ENCODE peak calls at places on chromosomes 7 and 10, in six cellular contexts. N is body of pancreas, T is MM.1S, V is endodermal cell, U is fibroblast of the aortic adventitia, S is upper lobe of right lung. C is an unnamed sample.

GRCh38 chr10:80474597-80474910 is 20.4 kb downstream of the TSPAN14 start:
- DNase-seq in N (no peak), T (no peak), V (no peak), U (no peak), S (no peak), C (no peak)

GRCh38 chr10:97760461-97761257 is 11.1 kb downstream of the SFRP5 start:
- DNase-seq in N (no peak), T (no peak), V (peak), U (no peak), S (peak), C (no peak)

GRCh38 chr7:101386558-101387199 is 24.0 kb downstream of the COL26A1 start:
- DNase-seq in N (no peak), T (peak), V (peak), U (no peak), S (no peak), C (no peak)

GRCh38 chr7:90853205-90853604 is 257.1 kb downstream of the CDK14 start:
- DNase-seq in N (no peak), T (peak), V (no peak), U (no peak), S (no peak), C (no peak)

GRCh38 chr10:7306147-7306546 is 104.7 kb downstream of the SFMBT2 start:
- DNase-seq in N (no peak), T (no peak), V (no peak), U (no peak), S (no peak), C (no peak)

GRCh38 chr7:128733278-128733645 is 5.9 kb upstream of the CALU start:
- DNase-seq in N (no peak), T (no peak), V (no peak), U (no peak), S (no peak), C (no peak)

GRCh38 chr10:127453706-127454105 is 95.4 kb upstream of the NPS start:
- DNase-seq in N (no peak), T (no peak), V (no peak), U (no peak), S (no peak), C (no peak)

GRCh38 chr7:12771378-12771877 is 84.0 kb downstream of the ARL4A start:
- DNase-seq in N (peak), T (no peak), V (no peak), U (peak), S (no peak), C (no peak)

GRCh38 chr7:51591223-51591622 is 274.6 kb upstream of the COBL start:
- DNase-seq in N (no peak), T (no peak), V (no peak), U (no peak), S (no peak), C (no peak)

GRCh38 chr10:73262105-73262730 is 9.8 kb upstream of the MRPS16 start:
- DNase-seq in N (no peak), T (no peak), V (no peak), U (peak), S (no peak), C (no peak)

GRCh38 chr7:55021053-55021452 is 2.2 kb downstream of the EGFR start:
- DNase-seq in N (no peak), T (no peak), V (no peak), U (no peak), S (no peak), C (no peak)

GRCh38 chr10:73907841-73908517 is 3.0 kb upstream of the PLAU start:
- DNase-seq in N (no peak), T (no peak), V (no peak), U (peak), S (no peak), C (no peak)

GRCh38 chr10:119502214-119502613 is 40.3 kb downstream of the RGS10 start:
- DNase-seq in N (no peak), T (no peak), V (peak), U (no peak), S (no peak), C (no peak)

GRCh38 chr10:125473138-125473793 is 209.7 kb downstream of the TEX36 start:
- DNase-seq in N (no peak), T (no peak), V (no peak), U (no peak), S (no peak), C (no peak)

GRCh38 chr7:41103331-41103730 is 599.6 kb downstream of the INHBA start:
- DNase-seq in N (no peak), T (no peak), V (no peak), U (peak), S (no peak), C (peak)

GRCh38 chr7:73703649-73703984 is 15.9 kb downstream of the STX1A start:
- DNase-seq in N (no peak), T (no peak), V (no peak), U (no peak), S (no peak), C (no peak)

GRCh38 chr10:128040096-128040495 is 86.1 kb downstream of the MKI67 start:
- DNase-seq in N (no peak), T (no peak), V (no peak), U (no peak), S (no peak), C (no peak)

GRCh38 chr10:18610517-18610916 is 40.9 kb downstream of the NSUN6 start:
- DNase-seq in N (no peak), T (no peak), V (peak), U (peak), S (no peak), C (no peak)

GRCh38 chr10:11330383-11331020 is 280.9 kb downstream of the USP6NL start:
- DNase-seq in N (no peak), T (no peak), V (no peak), U (peak), S (no peak), C (no peak)

GRCh38 chr7:121503730-121504129 is 107.6 kb upstream of the FAM3C start:
- DNase-seq in N (no peak), T (no peak), V (no peak), U (no peak), S (no peak), C (no peak)

GRCh38 chr10:122333037-122333436 is 41.5 kb upstream of the PLEKHA1 start:
- DNase-seq in N (no peak), T (no peak), V (no peak), U (no peak), S (no peak), C (no peak)

GRCh38 chr10:4242561-4243035 is 457.6 kb upstream of the KLF6 start:
- DNase-seq in N (no peak), T (no peak), V (no peak), U (peak), S (no peak), C (no peak)

GRCh38 chr10:5619366-5620211 is 46.8 kb downstream of the ASB13 start:
- DNase-seq in N (no peak), T (no peak), V (no peak), U (peak), S (no peak), C (no peak)

GRCh38 chr7:34396437-34397064 is 261.5 kb upstream of the NPSR1 start:
- DNase-seq in N (no peak), T (no peak), V (no peak), U (no peak), S (no peak), C (no peak)

GRCh38 chr7:20776942-20777341 is 9.7 kb downstream of the SP8 start:
- DNase-seq in N (no peak), T (no peak), V (peak), U (no peak), S (no peak), C (no peak)

GRCh38 chr7:20777377-20778062 is 9.2 kb downstream of the SP8 start:
- DNase-seq in N (no peak), T (peak), V (no peak), U (no peak), S (no peak), C (no peak)

GRCh38 chr7:20776214-20776875 is 10.3 kb downstream of the SP8 start:
- DNase-seq in N (no peak), T (no peak), V (peak), U (no peak), S (no peak), C (no peak)

GRCh38 chr7:20779041-20779440 is 7.6 kb downstream of the SP8 start:
- DNase-seq in N (no peak), T (no peak), V (peak), U (no peak), S (no peak), C (no peak)

GRCh38 chr7:20778063-20778721 is 8.5 kb downstream of the SP8 start:
- DNase-seq in N (peak), T (peak), V (peak), U (no peak), S (peak), C (no peak)
- H3K4me3 ChIP-seq in N (no peak), T (peak), V (peak), U (peak), S (peak), C (no peak)

GRCh38 chr10:86523348-86523747 is 1.8 kb upstream of the WAPL start:
- DNase-seq in N (no peak), T (no peak), V (no peak), U (peak), S (no peak), C (no peak)
- TF ChIP-seq CTCF in N (peak), T (no peak), V (peak), U (peak), S (peak), C (peak)

DNA sequence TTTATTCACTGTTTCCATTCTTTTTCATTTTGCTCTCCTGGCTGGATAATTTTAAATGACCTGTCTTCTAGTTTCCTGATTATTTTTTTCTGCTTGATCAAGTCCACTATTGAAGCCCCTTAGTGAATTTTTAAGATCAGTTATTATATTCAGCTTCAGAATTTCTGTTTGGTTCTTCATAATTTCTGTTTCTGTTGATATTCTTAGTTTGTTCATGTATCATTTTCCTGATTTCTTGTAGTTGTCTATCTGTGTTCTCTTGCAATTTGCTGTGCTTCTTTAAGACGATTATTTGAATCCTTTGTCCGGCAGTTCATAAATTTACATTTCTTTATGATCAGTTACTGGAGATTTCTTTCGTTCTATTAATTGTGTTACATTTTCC is 75.2 kb upstream of the CCDC71L start:
- DNase-seq in N (no peak), T (no peak), V (no peak), U (no peak), S (no peak), C (no peak)
- H3K4me3 ChIP-seq in N (no peak), T (no peak), V (no peak), U (no peak), S (no peak), C (no peak)

GRCh38 chr7:94451276-94451675 is 56.6 kb downstream of the COL1A2 start:
- DNase-seq in N (no peak), T (no peak), V (no peak), U (no peak), S (no peak), C (no peak)

GRCh38 chr7:94453898-94454297 is 55.7 kb upstream of the CASD1 start:
- DNase-seq in N (no peak), T (no peak), V (no peak), U (peak), S (no peak), C (no peak)

GRCh38 chr7:94450044-94450697 is 55.5 kb downstream of the COL1A2 start:
- DNase-seq in N (no peak), T (no peak), V (no peak), U (no peak), S (no peak), C (no peak)

GRCh38 chr7:94449151-94449725 is 54.5 kb downstream of the COL1A2 start:
- DNase-seq in N (no peak), T (peak), V (no peak), U (peak), S (no peak), C (no peak)

DNA sequence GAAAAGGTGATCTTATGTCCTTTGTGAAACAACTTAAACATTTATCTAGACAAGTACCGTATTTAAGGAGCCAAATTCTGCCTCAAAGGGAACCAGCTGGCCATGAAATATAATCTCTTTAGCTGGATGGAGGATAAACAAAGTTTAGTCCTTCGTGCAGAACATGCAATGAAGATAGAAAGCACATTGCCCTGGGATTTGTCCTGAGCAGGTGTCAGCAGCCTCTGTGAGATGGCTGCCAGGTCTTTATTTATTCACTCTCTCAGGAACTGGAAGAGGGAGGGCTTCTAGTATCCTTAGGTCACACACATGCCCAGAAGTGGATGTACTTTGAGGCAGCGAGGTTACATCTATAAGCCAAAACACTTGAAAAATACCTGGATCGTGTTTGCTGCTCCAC is 57.4 kb upstream of the CASD1 start:
- DNase-seq in N (peak), T (no peak), V (no peak), U (no peak), S (no peak), C (no peak)
- TF ChIP-seq CTCF in N (no peak), T (no peak), V (no peak), U (no peak), S (no peak), C (no peak)

GRCh38 chr10:124090630-124091209 is 2.7 kb downstream of the CHST15 start:
- DNase-seq in N (peak), T (peak), V (no peak), U (no peak), S (peak), C (no peak)
- H3K4me3 ChIP-seq in N (no peak), T (peak), V (peak), U (no peak), S (peak), C (no peak)

DNA sequence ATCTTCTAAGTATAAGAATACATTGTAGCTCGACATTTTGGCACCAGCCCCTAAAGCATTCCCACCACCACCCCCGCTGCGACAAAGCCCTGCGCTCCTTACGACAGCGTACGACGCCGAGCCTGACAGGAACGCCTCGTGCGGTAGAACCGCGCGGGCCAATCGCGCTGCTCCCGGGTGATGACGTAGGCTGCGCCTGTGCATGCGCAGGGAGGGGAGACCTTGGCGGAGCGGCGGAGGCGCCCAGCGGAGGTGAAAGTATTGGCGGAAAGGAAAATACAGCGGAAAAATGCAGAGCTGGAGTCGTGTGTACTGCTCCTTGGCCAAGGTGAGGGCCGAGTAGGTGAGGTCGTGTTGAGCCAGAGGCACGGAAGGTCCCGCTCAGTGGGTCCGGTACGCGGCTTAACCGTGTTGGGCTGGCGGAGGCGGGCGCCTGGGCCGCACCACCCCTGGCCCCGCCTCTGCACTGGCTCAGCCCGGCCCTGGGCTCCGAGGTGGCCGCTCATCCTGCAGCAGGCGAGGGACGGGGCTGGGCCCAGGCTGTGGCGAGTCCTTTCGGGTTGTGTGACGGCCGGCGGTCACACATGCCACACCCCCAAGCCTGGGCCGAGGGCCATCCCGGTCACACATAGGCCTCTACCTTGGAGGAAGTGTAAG is at the start of gene DLD:
- DNase-seq in N (peak), T (peak), V (peak), U (peak), S (peak), C (peak)
- TF ChIP-seq CTCF in N (no peak), T (no peak), V (no peak), U (no peak), S (no peak), C (no peak)

GRCh38 chr7:47343056-47343455 is 238.9 kb downstream of the TNS3 start:
- DNase-seq in N (peak), T (no peak), V (peak), U (no peak), S (no peak), C (no peak)
- H3K4me3 ChIP-seq in N (no peak), T (no peak), V (no peak), U (no peak), S (no peak), C (no peak)

C was measured in GM12864.